ENCODE peak calls at places on chromosome 1, in ten cellular contexts. W, R, J, Q, X, L, H, A, V and G are unnamed samples.

GRCh38 chr1:64072089-64072835 is 131.2 kb upstream of the UBE2U start:
- DNase-seq in L (peak; percentile 44), W (no peak), H (no peak), V (no peak), R (no peak), Q (no peak), A (no peak), X (peak; percentile 74), J (no peak), G (no peak)

GRCh38 chr1:221154932-221155331 is 275.7 kb downstream of the HLX start:
- DNase-seq in J (no peak), L (no peak), R (no peak), A (no peak), Q (no peak), V (no peak), W (no peak), X (no peak), H (no peak), G (no peak)

GRCh38 chr1:222523852-222524251 is 24.1 kb downstream of the HHIPL2 start:
- DNase-seq in Q (no peak), X (no peak), W (no peak), R (no peak), V (no peak), L (peak; percentile 31), A (no peak), H (no peak), J (peak; percentile 42), G (no peak)

GRCh38 chr1:94707321-94708298 is 112.5 kb upstream of the SLC44A3 start:
- DNase-seq in L (no peak), W (no peak), X (no peak), Q (no peak), H (no peak), V (no peak), J (no peak), A (no peak), R (no peak), G (no peak)

GRCh38 chr1:94543003-94543402 is 1.4 kb upstream of the F3 start:
- DNase-seq in A (no peak), R (no peak), L (peak; percentile 64), Q (no peak), W (no peak), H (no peak), J (peak; percentile 67), V (no peak), X (peak; percentile 87), G (no peak)

GRCh38 chr1:84883286-84883685 is 9.7 kb downstream of the LPAR3 start:
- DNase-seq in H (peak; percentile 20), W (no peak), X (peak; percentile 39), L (peak; percentile 47), J (peak; percentile 13), V (no peak), R (no peak), A (no peak), Q (no peak), G (no peak)

GRCh38 chr1:222996307-222996983 is 146.6 kb downstream of the TLR5 start:
- DNase-seq in W (no peak), Q (no peak), V (peak; percentile 50), R (no peak), L (no peak), J (no peak), X (no peak), H (no peak), A (no peak), G (no peak)

GRCh38 chr1:230899845-230900251 is 31.5 kb upstream of the C1orf198 start:
- DNase-seq in X (peak; percentile 34), J (peak; percentile 84), V (no peak), H (peak; percentile 81), W (no peak), A (peak; percentile 30), R (no peak), L (peak; percentile 81), Q (no peak), G (no peak)

GRCh38 chr1:1440262-1440772 is 4.8 kb downstream of the VWA1 start:
- DNase-seq in V (no peak), X (no peak), A (no peak), L (no peak), R (no peak), Q (no peak), H (peak; percentile 10), W (no peak), J (no peak), G (no peak)

GRCh38 chr1:242425232-242425631 is 99.3 kb downstream of the PLD5 start:
- DNase-seq in A (peak; percentile 5), R (no peak), V (no peak), X (peak; percentile 51), L (peak; percentile 4), H (no peak), J (no peak), W (no peak), Q (no peak), G (no peak)

GRCh38 chr1:39683591-39684312 is 7.5 kb downstream of the HPCAL4 start:
- DNase-seq in J (no peak), L (no peak), Q (no peak), H (no peak), X (no peak), A (no peak), R (no peak), W (no peak), V (no peak), G (no peak)

GRCh38 chr1:219506337-219506944 is 106.5 kb downstream of the ZC3H11B start:
- DNase-seq in L (no peak), Q (no peak), V (no peak), J (no peak), X (peak; percentile 31), H (no peak), A (peak; percentile 11), R (no peak), W (no peak), G (no peak)

GRCh38 chr1:230851291-230851691 is 17.0 kb downstream of the C1orf198 start:
- DNase-seq in A (no peak), Q (no peak), X (peak; percentile 86), H (peak; percentile 76), V (no peak), R (peak; percentile 75), L (peak; percentile 84), W (no peak), J (peak; percentile 93), G (no peak)

GRCh38 chr1:205579711-205580110 is 52.1 kb downstream of the ELK4 start:
- DNase-seq in L (no peak), A (no peak), W (peak; percentile 86), X (no peak), J (no peak), R (no peak), Q (no peak), H (no peak), V (no peak), G (no peak)

GRCh38 chr1:83802023-83802422 is 196.9 kb downstream of the TTLL7 start:
- DNase-seq in H (no peak), J (no peak), V (no peak), R (no peak), X (no peak), W (no peak), A (no peak), Q (no peak), L (no peak), G (no peak)

GRCh38 chr1:189606795-189607476 is 870.7 kb downstream of the BRINP3 start:
- DNase-seq in A (no peak), H (no peak), X (peak; percentile 33), V (no peak), Q (no peak), R (no peak), J (no peak), W (no peak), L (peak; percentile 65), G (no peak)

GRCh38 chr1:30226648-30227047 is 496.7 kb downstream of the MATN1 start:
- DNase-seq in V (no peak), W (no peak), L (no peak), X (no peak), J (no peak), H (no peak), R (no peak), Q (no peak), A (no peak), G (no peak)

GRCh38 chr1:16167331-16168143 is 11.7 kb upstream of the EPHA2 start:
- DNase-seq in V (peak; percentile 82), A (peak; percentile 56), X (peak; percentile 17), J (peak; percentile 51), L (peak; percentile 56), R (peak; percentile 93), Q (peak; percentile 73), W (no peak), H (peak; percentile 61), G (peak; percentile 84)

GRCh38 chr1:24909388-24909898 is 20.6 kb downstream of the RUNX3 start:
- DNase-seq in V (no peak), X (no peak), A (no peak), L (peak; percentile 42), W (no peak), J (peak; percentile 46), R (peak; percentile 85), H (peak; percentile 90), Q (peak; percentile 76), G (no peak)